ENCODE peak calls at places on chromosome 4, in six cellular contexts. One of them, this sample, is unnamed.

GRCh38 chr4:25723409-25723808 is 67.8 kb downstream of the SLC34A2 start:
- DNase-seq in progenitor cell of endocrine pancreas: no peak
- DNase-seq in HFFc6: no peak
- DNase-seq in AG09309: no peak
- DNase-seq in cardiac fibroblast: no peak
- DNase-seq in breast epithelium: no peak
- DNase-seq in this sample: no peak

GRCh38 chr4:138659640-138660325 is 355.8 kb upstream of the NOCT start:
- DNase-seq in progenitor cell of endocrine pancreas: no peak
- DNase-seq in HFFc6: no peak
- DNase-seq in AG09309: no peak
- DNase-seq in cardiac fibroblast: no peak
- DNase-seq in breast epithelium: no peak
- DNase-seq in this sample: peak; percentile 19

GRCh38 chr4:26087108-26087507 is 173.1 kb downstream of the SMIM20 start:
- DNase-seq in progenitor cell of endocrine pancreas: no peak
- DNase-seq in HFFc6: peak; percentile 2
- DNase-seq in AG09309: no peak
- DNase-seq in cardiac fibroblast: no peak
- DNase-seq in breast epithelium: no peak
- DNase-seq in this sample: no peak

GRCh38 chr4:42736538-42736937 is 79.6 kb upstream of the ATP8A1 start:
- DNase-seq in progenitor cell of endocrine pancreas: no peak
- DNase-seq in HFFc6: no peak
- DNase-seq in AG09309: no peak
- DNase-seq in cardiac fibroblast: no peak
- DNase-seq in breast epithelium: no peak
- DNase-seq in this sample: no peak

GRCh38 chr4:826508-827208 is 729 bp upstream of the CPLX1 start:
- DNase-seq in progenitor cell of endocrine pancreas: no peak
- DNase-seq in HFFc6: no peak
- DNase-seq in AG09309: no peak
- DNase-seq in cardiac fibroblast: no peak
- DNase-seq in breast epithelium: no peak
- DNase-seq in this sample: no peak

GRCh38 chr4:137156054-137156453 is 376.2 kb downstream of the PCDH18 start:
- DNase-seq in progenitor cell of endocrine pancreas: no peak
- DNase-seq in HFFc6: peak; percentile 86
- DNase-seq in AG09309: peak; percentile 91
- DNase-seq in cardiac fibroblast: peak; percentile 64
- DNase-seq in breast epithelium: no peak
- DNase-seq in this sample: no peak

GRCh38 chr4:104693601-104694201 is 199.0 kb upstream of the CXXC4 start:
- DNase-seq in progenitor cell of endocrine pancreas: no peak
- DNase-seq in HFFc6: no peak
- DNase-seq in AG09309: no peak
- DNase-seq in cardiac fibroblast: peak; percentile 12
- DNase-seq in breast epithelium: no peak
- DNase-seq in this sample: peak; percentile 21

GRCh38 chr4:28536124-28536523 is 1675.5 kb downstream of the STIM2 start:
- DNase-seq in progenitor cell of endocrine pancreas: no peak
- DNase-seq in HFFc6: no peak
- DNase-seq in AG09309: no peak
- DNase-seq in cardiac fibroblast: no peak
- DNase-seq in breast epithelium: no peak
- DNase-seq in this sample: no peak

GRCh38 chr4:21470531-21470930 is 478.0 kb downstream of the KCNIP4 start:
- DNase-seq in progenitor cell of endocrine pancreas: no peak
- DNase-seq in HFFc6: peak; percentile 63
- DNase-seq in AG09309: peak; percentile 33
- DNase-seq in cardiac fibroblast: peak; percentile 39
- DNase-seq in breast epithelium: no peak
- DNase-seq in this sample: peak; percentile 29

GRCh38 chr4:56772134-56772533 is 49.4 kb downstream of the SPINK2 start:
- DNase-seq in progenitor cell of endocrine pancreas: no peak
- DNase-seq in HFFc6: no peak
- DNase-seq in AG09309: no peak
- DNase-seq in cardiac fibroblast: no peak
- DNase-seq in breast epithelium: no peak
- DNase-seq in this sample: no peak

GRCh38 chr4:40719008-40719623 is 30.6 kb upstream of the NSUN7 start:
- DNase-seq in progenitor cell of endocrine pancreas: no peak
- DNase-seq in HFFc6: peak; percentile 52
- DNase-seq in AG09309: peak; percentile 37
- DNase-seq in cardiac fibroblast: peak; percentile 76
- DNase-seq in breast epithelium: no peak
- DNase-seq in this sample: peak; percentile 63

GRCh38 chr4:23516719-23517118 is 373.1 kb downstream of the PPARGC1A start:
- DNase-seq in progenitor cell of endocrine pancreas: no peak
- DNase-seq in HFFc6: no peak
- DNase-seq in AG09309: no peak
- DNase-seq in cardiac fibroblast: no peak
- DNase-seq in breast epithelium: no peak
- DNase-seq in this sample: no peak

GRCh38 chr4:152462047-152462446 is 73.8 kb downstream of the FBXW7 start:
- DNase-seq in progenitor cell of endocrine pancreas: no peak
- DNase-seq in HFFc6: no peak
- DNase-seq in AG09309: no peak
- DNase-seq in cardiac fibroblast: no peak
- DNase-seq in breast epithelium: no peak
- DNase-seq in this sample: no peak

GRCh38 chr4:151651496-151651895 is 109.3 kb downstream of the GATB start:
- DNase-seq in progenitor cell of endocrine pancreas: no peak
- DNase-seq in HFFc6: no peak
- DNase-seq in AG09309: no peak
- DNase-seq in cardiac fibroblast: no peak
- DNase-seq in breast epithelium: no peak
- DNase-seq in this sample: no peak

GRCh38 chr4:118173126-118173525 is 138.8 kb downstream of the NDST3 start:
- DNase-seq in progenitor cell of endocrine pancreas: no peak
- DNase-seq in HFFc6: no peak
- DNase-seq in AG09309: no peak
- DNase-seq in cardiac fibroblast: no peak
- DNase-seq in breast epithelium: no peak
- DNase-seq in this sample: no peak

GRCh38 chr4:8266508-8266907 is 3.0 kb upstream of the HTRA3 start:
- DNase-seq in progenitor cell of endocrine pancreas: no peak
- DNase-seq in HFFc6: no peak
- DNase-seq in AG09309: no peak
- DNase-seq in cardiac fibroblast: no peak
- DNase-seq in breast epithelium: no peak
- DNase-seq in this sample: no peak

GRCh38 chr4:176451441-176451840 is 131.7 kb downstream of the SPCS3 start:
- DNase-seq in progenitor cell of endocrine pancreas: no peak
- DNase-seq in HFFc6: no peak
- DNase-seq in AG09309: no peak
- DNase-seq in cardiac fibroblast: no peak
- DNase-seq in breast epithelium: no peak
- DNase-seq in this sample: no peak

GRCh38 chr4:113094802-113095201 is 45.3 kb downstream of the ANK2 start:
- DNase-seq in progenitor cell of endocrine pancreas: no peak
- DNase-seq in HFFc6: peak; percentile 6
- DNase-seq in AG09309: no peak
- DNase-seq in cardiac fibroblast: peak; percentile 11
- DNase-seq in breast epithelium: no peak
- DNase-seq in this sample: peak; percentile 10

GRCh38 chr4:144696376-144696775 is 50.4 kb downstream of the HHIP start:
- DNase-seq in progenitor cell of endocrine pancreas: no peak
- DNase-seq in HFFc6: no peak
- DNase-seq in AG09309: no peak
- DNase-seq in cardiac fibroblast: peak; percentile 49
- DNase-seq in breast epithelium: no peak
- DNase-seq in this sample: no peak

GRCh38 chr4:142645478-142646108 is 200.5 kb downstream of the INPP4B start:
- DNase-seq in progenitor cell of endocrine pancreas: no peak
- DNase-seq in HFFc6: no peak
- DNase-seq in AG09309: no peak
- DNase-seq in cardiac fibroblast: peak; percentile 56
- DNase-seq in breast epithelium: no peak
- DNase-seq in this sample: no peak

GRCh38 chr4:71609159-71609558 is 174.7 kb downstream of the GC start:
- DNase-seq in progenitor cell of endocrine pancreas: no peak
- DNase-seq in HFFc6: no peak
- DNase-seq in AG09309: no peak
- DNase-seq in cardiac fibroblast: peak; percentile 19
- DNase-seq in breast epithelium: no peak
- DNase-seq in this sample: peak; percentile 8

GRCh38 chr4:108036252-108036651 is 46.6 kb downstream of the HADH start:
- DNase-seq in progenitor cell of endocrine pancreas: no peak
- DNase-seq in HFFc6: no peak
- DNase-seq in AG09309: no peak
- DNase-seq in cardiac fibroblast: no peak
- DNase-seq in breast epithelium: no peak
- DNase-seq in this sample: no peak

GRCh38 chr4:94396984-94397383 is 54.3 kb upstream of the HPGDS start:
- DNase-seq in progenitor cell of endocrine pancreas: no peak
- DNase-seq in HFFc6: no peak
- DNase-seq in AG09309: no peak
- DNase-seq in cardiac fibroblast: no peak
- DNase-seq in breast epithelium: no peak
- DNase-seq in this sample: no peak

GRCh38 chr4:140071806-140072205 is 82.2 kb downstream of the MAML3 start:
- DNase-seq in progenitor cell of endocrine pancreas: no peak
- DNase-seq in HFFc6: peak; percentile 54
- DNase-seq in AG09309: peak; percentile 87
- DNase-seq in cardiac fibroblast: peak; percentile 94
- DNase-seq in breast epithelium: peak; percentile 62
- DNase-seq in this sample: no peak

GRCh38 chr4:89468632-89469031 is 161.0 kb upstream of the GPRIN3 start:
- DNase-seq in progenitor cell of endocrine pancreas: no peak
- DNase-seq in HFFc6: no peak
- DNase-seq in AG09309: no peak
- DNase-seq in cardiac fibroblast: no peak
- DNase-seq in breast epithelium: no peak
- DNase-seq in this sample: no peak

GRCh38 chr4:121675715-121676114 is 21.1 kb downstream of the ANXA5 start:
- DNase-seq in progenitor cell of endocrine pancreas: no peak
- DNase-seq in HFFc6: peak; percentile 44
- DNase-seq in AG09309: no peak
- DNase-seq in cardiac fibroblast: peak; percentile 65
- DNase-seq in breast epithelium: no peak
- DNase-seq in this sample: no peak
- TF ChIP-seq CTCF in progenitor cell of endocrine pancreas: peak; percentile 41
- TF ChIP-seq CTCF in HFFc6: peak; percentile 61
- TF ChIP-seq CTCF in AG09309: peak; percentile 39
- TF ChIP-seq CTCF in cardiac fibroblast: peak; percentile 48
- TF ChIP-seq CTCF in breast epithelium: no peak
- TF ChIP-seq CTCF in this sample: no peak

DNA sequence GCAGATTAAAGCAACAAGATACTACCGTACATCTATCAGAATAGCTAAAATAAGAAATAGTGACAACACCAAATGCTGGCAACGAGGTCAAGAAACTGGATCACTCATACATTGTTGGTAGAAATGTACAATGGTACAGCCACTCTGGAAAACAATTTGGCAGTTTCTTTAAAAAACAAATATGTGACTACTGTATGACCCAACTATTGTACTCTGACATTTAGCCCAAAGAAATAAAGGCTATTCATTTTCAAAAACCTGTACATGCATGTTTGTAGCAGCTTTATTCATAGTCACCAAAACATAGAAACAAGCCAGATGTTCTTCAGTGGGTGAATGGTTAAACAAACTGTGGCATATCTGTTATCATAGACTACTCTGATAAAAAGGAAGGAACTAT is 8.2 kb downstream of the CLCN3 start:
- DNase-seq in progenitor cell of endocrine pancreas: no peak
- DNase-seq in HFFc6: no peak
- DNase-seq in AG09309: no peak
- DNase-seq in cardiac fibroblast: no peak
- DNase-seq in breast epithelium: no peak
- DNase-seq in this sample: no peak
- TF ChIP-seq CTCF in progenitor cell of endocrine pancreas: no peak
- TF ChIP-seq CTCF in HFFc6: no peak
- TF ChIP-seq CTCF in AG09309: no peak
- TF ChIP-seq CTCF in cardiac fibroblast: no peak
- TF ChIP-seq CTCF in breast epithelium: no peak
- TF ChIP-seq CTCF in this sample: no peak

GRCh38 chr4:16686195-16686594 is 212.2 kb downstream of the LDB2 start:
- DNase-seq in progenitor cell of endocrine pancreas: no peak
- DNase-seq in HFFc6: peak; percentile 94
- DNase-seq in AG09309: peak; percentile 95
- DNase-seq in cardiac fibroblast: peak; percentile 88
- DNase-seq in breast epithelium: no peak
- DNase-seq in this sample: no peak
- TF ChIP-seq CTCF in progenitor cell of endocrine pancreas: no peak
- TF ChIP-seq CTCF in HFFc6: no peak
- TF ChIP-seq CTCF in AG09309: no peak
- TF ChIP-seq CTCF in cardiac fibroblast: no peak
- TF ChIP-seq CTCF in breast epithelium: no peak
- TF ChIP-seq CTCF in this sample: no peak

DNA sequence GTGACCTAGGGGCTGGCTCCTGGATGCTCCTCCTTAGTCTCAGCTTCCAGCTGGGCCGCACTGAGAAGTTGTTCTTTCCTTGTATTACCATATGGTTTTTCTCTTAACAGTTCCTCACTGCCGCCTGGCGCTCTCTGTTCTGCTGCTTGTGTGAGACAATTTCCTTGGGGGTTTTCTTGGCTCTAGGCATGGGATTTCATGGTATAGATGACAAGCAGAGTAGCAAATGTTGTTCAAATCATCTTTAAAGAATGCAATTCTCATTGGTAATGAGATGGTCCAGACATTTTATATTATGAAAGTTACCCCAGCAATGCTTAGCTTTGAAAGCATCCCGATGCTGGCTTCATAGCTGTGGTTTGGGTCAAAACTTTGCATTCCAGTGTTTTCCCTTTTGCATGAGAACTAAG is 37.6 kb downstream of the SEPTIN11 start:
- DNase-seq in progenitor cell of endocrine pancreas: no peak
- DNase-seq in HFFc6: peak; percentile 95
- DNase-seq in AG09309: peak; percentile 97
- DNase-seq in cardiac fibroblast: peak; percentile 96
- DNase-seq in breast epithelium: no peak
- DNase-seq in this sample: no peak
- TF ChIP-seq CTCF in progenitor cell of endocrine pancreas: no peak
- TF ChIP-seq CTCF in HFFc6: no peak
- TF ChIP-seq CTCF in AG09309: peak; percentile 26
- TF ChIP-seq CTCF in cardiac fibroblast: peak; percentile 31
- TF ChIP-seq CTCF in breast epithelium: no peak
- TF ChIP-seq CTCF in this sample: no peak

GRCh38 chr4:79284893-79285292 is 41.0 kb downstream of the NAA11 start:
- DNase-seq in progenitor cell of endocrine pancreas: no peak
- DNase-seq in HFFc6: no peak
- DNase-seq in AG09309: no peak
- DNase-seq in cardiac fibroblast: no peak
- DNase-seq in breast epithelium: no peak
- DNase-seq in this sample: no peak
- TF ChIP-seq CTCF in progenitor cell of endocrine pancreas: no peak
- TF ChIP-seq CTCF in HFFc6: no peak
- TF ChIP-seq CTCF in AG09309: no peak
- TF ChIP-seq CTCF in cardiac fibroblast: no peak
- TF ChIP-seq CTCF in breast epithelium: no peak
- TF ChIP-seq CTCF in this sample: no peak

GRCh38 chr4:20122198-20122988 is 129.3 kb upstream of the SLIT2 start:
- DNase-seq in progenitor cell of endocrine pancreas: no peak
- DNase-seq in HFFc6: no peak
- DNase-seq in AG09309: no peak
- DNase-seq in cardiac fibroblast: no peak
- DNase-seq in breast epithelium: no peak
- DNase-seq in this sample: no peak

GRCh38 chr4:20124317-20125026 is 127.2 kb upstream of the SLIT2 start:
- DNase-seq in progenitor cell of endocrine pancreas: no peak
- DNase-seq in HFFc6: no peak
- DNase-seq in AG09309: no peak
- DNase-seq in cardiac fibroblast: no peak
- DNase-seq in breast epithelium: no peak
- DNase-seq in this sample: no peak

GRCh38 chr4:20126906-20127305 is 124.8 kb upstream of the SLIT2 start:
- DNase-seq in progenitor cell of endocrine pancreas: no peak
- DNase-seq in HFFc6: peak; percentile 88
- DNase-seq in AG09309: peak; percentile 31
- DNase-seq in cardiac fibroblast: no peak
- DNase-seq in breast epithelium: no peak
- DNase-seq in this sample: no peak

GRCh38 chr4:20127626-20128025 is 124.1 kb upstream of the SLIT2 start:
- DNase-seq in progenitor cell of endocrine pancreas: no peak
- DNase-seq in HFFc6: peak; percentile 36
- DNase-seq in AG09309: no peak
- DNase-seq in cardiac fibroblast: no peak
- DNase-seq in breast epithelium: no peak
- DNase-seq in this sample: no peak
- TF ChIP-seq CTCF in progenitor cell of endocrine pancreas: no peak
- TF ChIP-seq CTCF in HFFc6: no peak
- TF ChIP-seq CTCF in AG09309: no peak
- TF ChIP-seq CTCF in cardiac fibroblast: no peak
- TF ChIP-seq CTCF in breast epithelium: no peak
- TF ChIP-seq CTCF in this sample: no peak